ENCODE peak calls at places on chromosomes 3 and 15, in five cellular contexts. E, I, S, V and W are unnamed samples.

GRCh38 chr3:73805435-73805834 is 180.7 kb upstream of the PDZRN3 start:
- DNase-seq in E (no peak), I (no peak), S (no peak), V (no peak), W (no peak)

GRCh38 chr3:71317749-71318458 is 265.6 kb downstream of the FOXP1 start:
- DNase-seq in E (peak; percentile 32), I (no peak), S (no peak), V (no peak), W (no peak)

GRCh38 chr3:56022619-56023018 is 445.6 kb downstream of the ERC2 start:
- DNase-seq in E (no peak), I (no peak), S (no peak), V (no peak), W (no peak)

GRCh38 chr3:98557324-98558010 is 25.7 kb downstream of the GPR15 start:
- DNase-seq in E (no peak), I (peak; percentile 89), S (no peak), V (no peak), W (no peak)

GRCh38 chr3:40186508-40186907 is 123.0 kb upstream of the EIF1B start:
- DNase-seq in E (no peak), I (no peak), S (no peak), V (no peak), W (no peak)

GRCh38 chr15:67652586-67652985 is 110.1 kb downstream of the MAP2K5 start:
- DNase-seq in E (no peak), I (no peak), S (no peak), V (no peak), W (no peak)

GRCh38 chr3:10518506-10519150 is 13.2 kb upstream of the ATP2B2 start:
- DNase-seq in E (no peak), I (no peak), S (no peak), V (no peak), W (no peak)

GRCh38 chr15:43093026-43093425 is 12.8 kb downstream of the UBR1 start:
- DNase-seq in E (no peak), I (no peak), S (no peak), V (no peak), W (no peak)

GRCh38 chr3:56775356-56775914 is 26.3 kb downstream of the ARHGEF3 start:
- DNase-seq in E (no peak), I (no peak), S (no peak), V (no peak), W (no peak)

GRCh38 chr15:29734917-29735572 is 87.2 kb downstream of the TJP1 start:
- DNase-seq in E (peak; percentile 24), I (no peak), S (no peak), V (no peak), W (peak; percentile 31)

GRCh38 chr3:117105650-117106049 is 396.1 kb downstream of the TUSC7 start:
- DNase-seq in E (no peak), I (no peak), S (no peak), V (peak; percentile 48), W (no peak)

GRCh38 chr3:56879453-56880224 is 77.9 kb upstream of the ARHGEF3 start:
- DNase-seq in E (no peak), I (no peak), S (no peak), V (no peak), W (no peak)

GRCh38 chr3:192652731-192653130 is 74.6 kb downstream of the FGF12 start:
- DNase-seq in E (no peak), I (no peak), S (no peak), V (no peak), W (no peak)

GRCh38 chr15:39801641-39802309 is 19.1 kb upstream of the FSIP1 start:
- DNase-seq in E (peak; percentile 36), I (no peak), S (peak; percentile 51), V (no peak), W (peak; percentile 46)

GRCh38 chr3:141373768-141374526 is 5.6 kb downstream of the ZBTB38 start:
- DNase-seq in E (no peak), I (no peak), S (no peak), V (no peak), W (no peak)

GRCh38 chr3:46666471-46666845 is 27.0 kb downstream of the ALS2CL start:
- DNase-seq in E (no peak), I (no peak), S (no peak), V (peak; percentile 16), W (no peak)

GRCh38 chr3:197555281-197556261 is at the start of gene BDH1:
- DNase-seq in E (no peak), I (no peak), S (no peak), V (peak; percentile 84), W (no peak)

GRCh38 chr3:10249833-10250232 is 1.6 kb downstream of the TATDN2 start:
- DNase-seq in E (peak; percentile 67), I (no peak), S (no peak), V (no peak), W (no peak)

GRCh38 chr3:63442918-63443317 is 164.8 kb downstream of the SYNPR start:
- DNase-seq in E (no peak), I (no peak), S (no peak), V (no peak), W (no peak)

GRCh38 chr3:151871639-151872468 is 1.6 kb upstream of the SUCNR1 start:
- DNase-seq in E (no peak), I (peak; percentile 60), S (peak; percentile 58), V (no peak), W (no peak)

GRCh38 chr15:89768071-89768500 is 8.0 kb upstream of the MESP2 start:
- DNase-seq in E (no peak), I (no peak), S (no peak), V (no peak), W (no peak)

GRCh38 chr15:57213783-57214366 is 162.4 kb upstream of the CGNL1 start:
- DNase-seq in E (peak; percentile 41), I (no peak), S (peak; percentile 9), V (peak; percentile 3), W (peak; percentile 21)

GRCh38 chr15:90890839-90891238 is 6.5 kb downstream of the FES start:
- DNase-seq in E (no peak), I (no peak), S (no peak), V (no peak), W (no peak)

GRCh38 chr3:79032686-79033318 is 735.0 kb downstream of the ROBO1 start:
- DNase-seq in E (peak; percentile 52), I (no peak), S (no peak), V (peak; percentile 51), W (no peak)

GRCh38 chr3:133248389-133248788 is 151.5 kb upstream of the BFSP2 start:
- DNase-seq in E (no peak), I (no peak), S (no peak), V (no peak), W (no peak)

GRCh38 chr3:196609343-196609775 is 30.1 kb upstream of the NRROS start:
- DNase-seq in E (peak; percentile 64), I (peak; percentile 68), S (peak; percentile 94), V (peak; percentile 92), W (peak; percentile 78)

DNA sequence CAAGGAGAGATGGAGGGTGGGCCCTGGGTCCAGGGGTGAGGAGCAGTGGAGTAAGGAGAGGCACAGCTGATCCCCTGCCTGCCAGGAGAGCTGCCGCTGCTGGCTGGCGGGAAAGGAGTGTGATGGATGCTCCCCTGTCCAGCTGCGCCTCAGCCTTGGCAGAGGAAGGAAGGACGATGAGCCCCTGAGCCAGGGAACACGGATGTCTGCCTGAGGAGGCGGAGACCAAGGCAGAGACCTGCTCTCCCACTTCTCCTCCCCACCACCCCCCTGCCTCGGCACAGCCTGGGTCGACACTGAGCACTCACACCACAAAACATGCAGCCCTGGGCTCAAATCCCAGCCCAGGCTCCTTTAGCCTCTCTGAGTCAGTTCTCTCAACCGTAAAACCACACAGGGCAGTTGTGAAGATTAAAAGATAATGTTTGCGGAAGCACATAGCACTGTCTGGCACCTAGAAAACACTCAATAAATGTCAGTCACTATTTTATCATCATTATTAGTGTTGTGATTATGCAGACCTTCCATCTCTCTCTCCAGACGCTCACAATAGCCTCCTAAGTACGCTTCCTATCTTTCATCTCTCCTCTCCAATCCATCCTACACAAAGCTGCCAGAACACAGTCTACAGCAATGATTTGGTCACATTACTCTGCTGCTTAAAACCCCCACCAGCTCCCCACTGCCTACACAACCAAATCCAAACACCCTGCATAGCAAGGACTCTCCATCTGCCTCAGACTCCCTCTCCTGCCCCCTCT is 52.2 kb downstream of the SEMA5B start:
- DNase-seq in E (no peak), I (no peak), S (no peak), V (peak; percentile 78), W (no peak)
- TF ChIP-seq MAX in E (no peak), I (no peak), S (no peak), V (peak; percentile 57), W (no peak)

DNA sequence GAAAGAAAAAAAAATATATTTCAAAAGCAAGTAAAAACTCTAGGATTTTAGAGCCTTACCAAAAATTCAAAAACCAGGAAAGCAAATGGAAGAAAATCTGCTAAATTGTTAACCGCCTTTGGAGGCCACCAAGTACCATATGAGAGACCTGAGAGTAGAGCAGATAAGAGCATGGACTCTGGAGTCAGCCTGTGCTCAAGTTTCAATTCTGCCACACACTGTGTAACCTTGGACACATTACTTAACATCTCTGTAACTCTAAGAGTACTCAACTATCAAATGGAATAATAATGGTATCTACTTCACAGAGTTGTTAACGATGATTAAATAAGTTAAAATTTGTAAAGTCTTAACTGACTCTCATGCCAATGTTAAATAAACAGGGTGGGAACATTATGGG is 12.7 kb downstream of the RBSN start:
- DNase-seq in E (no peak), I (no peak), S (no peak), V (no peak), W (no peak)
- H3K36me3 ChIP-seq in E (peaks cover 46% of the 10 kb centered on the region), I (peaks cover 29% of the 10 kb centered on the region), S (peaks cover 86% of the 10 kb centered on the region), V (peaks cover 54% of the 10 kb centered on the region), W (peaks cover 22% of the 10 kb centered on the region)

GRCh38 chr3:61807865-61808276 is 246.5 kb downstream of the PTPRG start:
- DNase-seq in E (peak; percentile 39), I (no peak), S (no peak), V (peak; percentile 45), W (no peak)

GRCh38 chr3:61802772-61803171 is 241.4 kb downstream of the PTPRG start:
- DNase-seq in E (no peak), I (no peak), S (no peak), V (no peak), W (no peak)

GRCh38 chr3:61806810-61807209 is 245.4 kb downstream of the PTPRG start:
- DNase-seq in E (no peak), I (no peak), S (no peak), V (no peak), W (no peak)

GRCh38 chr3:61804782-61805181 is 243.4 kb downstream of the PTPRG start:
- DNase-seq in E (no peak), I (no peak), S (no peak), V (no peak), W (no peak)

GRCh38 chr3:61805510-61806080 is 244.2 kb downstream of the PTPRG start:
- DNase-seq in E (no peak), I (no peak), S (no peak), V (no peak), W (no peak)
- TF ChIP-seq REST in E (no peak), I (no peak), S (no peak), V (no peak), W (no peak)

DNA sequence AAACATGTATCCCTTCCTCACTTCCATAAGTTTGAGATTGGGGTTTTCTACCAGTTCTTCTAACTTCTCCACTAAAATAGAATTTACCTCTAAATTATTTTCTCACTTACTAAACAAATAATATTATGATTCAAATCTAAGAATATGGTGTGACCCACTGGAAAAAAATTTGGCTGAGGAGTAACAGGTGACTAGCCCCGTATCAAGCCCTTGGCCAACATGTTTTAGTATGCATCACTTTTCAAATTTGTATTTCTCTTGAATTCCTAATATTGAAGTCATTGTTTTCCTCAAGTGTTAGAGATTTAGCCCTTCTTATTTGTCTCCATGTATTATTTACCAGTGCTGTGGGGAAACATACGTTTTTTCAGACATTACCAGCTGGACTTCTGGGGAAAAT is 759.4 kb downstream of the NSUN3 start:
- DNase-seq in E (no peak), I (no peak), S (no peak), V (no peak), W (no peak)
- TF ChIP-seq MAX in E (no peak), I (no peak), S (no peak), V (no peak), W (no peak)

GRCh38 chr15:76285241-76285825 is 25.9 kb downstream of the ETFA start:
- DNase-seq in E (peak; percentile 4), I (no peak), S (no peak), V (peak; percentile 38), W (no peak)
- H3K36me3 ChIP-seq in E (peaks cover 76% of the 10 kb centered on the region), I (peaks cover 32% of the 10 kb centered on the region), S (peaks cover 86% of the 10 kb centered on the region), V (peaks cover 29% of the 10 kb centered on the region), W (peaks cover 23% of the 10 kb centered on the region)